ENCODE peak calls at places on chromosomes 16 and 17, in five cellular contexts. One of them, this sample, is unnamed. For H3K36me3, the result is how much of the 10 kb centered on the place peaks cover.

GRCh38 chr16:22198547-22199293 is 7.4 kb upstream of the EEF2K start:
- DNase-seq in kidney epithelial cell: no peak
- DNase-seq in endothelial cell of umbilical vein: no peak
- DNase-seq in adrenal gland: no peak
- DNase-seq in psoas muscle: no peak
- DNase-seq in this sample: no peak

GRCh38 chr16:83953796-83954576 is 946 bp downstream of the OSGIN1 start:
- DNase-seq in kidney epithelial cell: peak
- DNase-seq in endothelial cell of umbilical vein: peak
- DNase-seq in adrenal gland: no peak
- DNase-seq in psoas muscle: no peak
- DNase-seq in this sample: peak

GRCh38 chr17:15341385-15341849 is at the start of gene TEKT3:
- DNase-seq in kidney epithelial cell: peak
- DNase-seq in endothelial cell of umbilical vein: peak
- DNase-seq in adrenal gland: peak
- DNase-seq in psoas muscle: peak
- DNase-seq in this sample: peak

GRCh38 chr16:22186517-22186916 is 19.6 kb upstream of the EEF2K start:
- DNase-seq in kidney epithelial cell: no peak
- DNase-seq in endothelial cell of umbilical vein: no peak
- DNase-seq in adrenal gland: no peak
- DNase-seq in psoas muscle: no peak
- DNase-seq in this sample: no peak

GRCh38 chr16:14070877-14071575 is at the start of gene MRTFB:
- DNase-seq in kidney epithelial cell: no peak
- DNase-seq in endothelial cell of umbilical vein: peak
- DNase-seq in adrenal gland: peak
- DNase-seq in psoas muscle: peak
- DNase-seq in this sample: peak

GRCh38 chr17:50508573-50509460 is 578 bp downstream of the MYCBPAP start:
- DNase-seq in kidney epithelial cell: no peak
- DNase-seq in endothelial cell of umbilical vein: no peak
- DNase-seq in adrenal gland: no peak
- DNase-seq in psoas muscle: peak
- DNase-seq in this sample: no peak

GRCh38 chr16:31455601-31456314 is 3.5 kb upstream of the ARMC5 start:
- DNase-seq in kidney epithelial cell: no peak
- DNase-seq in endothelial cell of umbilical vein: peak
- DNase-seq in adrenal gland: no peak
- DNase-seq in psoas muscle: peak
- DNase-seq in this sample: no peak

GRCh38 chr16:1258906-1259759 is 3.3 kb downstream of the TPSD1 start:
- DNase-seq in kidney epithelial cell: no peak
- DNase-seq in endothelial cell of umbilical vein: no peak
- DNase-seq in adrenal gland: no peak
- DNase-seq in psoas muscle: no peak
- DNase-seq in this sample: no peak

GRCh38 chr17:19648475-19649406 is at the start of gene ALDH3A2:
- DNase-seq in kidney epithelial cell: peak
- DNase-seq in endothelial cell of umbilical vein: peak
- DNase-seq in adrenal gland: peak
- DNase-seq in psoas muscle: peak
- DNase-seq in this sample: peak

GRCh38 chr16:318628-319027 is 33.9 kb downstream of the AXIN1 start:
- DNase-seq in kidney epithelial cell: no peak
- DNase-seq in endothelial cell of umbilical vein: no peak
- DNase-seq in adrenal gland: no peak
- DNase-seq in psoas muscle: no peak
- DNase-seq in this sample: no peak

GRCh38 chr16:57265850-57266530 is 18.5 kb downstream of the PLLP start:
- DNase-seq in kidney epithelial cell: no peak
- DNase-seq in endothelial cell of umbilical vein: peak
- DNase-seq in adrenal gland: no peak
- DNase-seq in psoas muscle: peak
- DNase-seq in this sample: peak

DNA sequence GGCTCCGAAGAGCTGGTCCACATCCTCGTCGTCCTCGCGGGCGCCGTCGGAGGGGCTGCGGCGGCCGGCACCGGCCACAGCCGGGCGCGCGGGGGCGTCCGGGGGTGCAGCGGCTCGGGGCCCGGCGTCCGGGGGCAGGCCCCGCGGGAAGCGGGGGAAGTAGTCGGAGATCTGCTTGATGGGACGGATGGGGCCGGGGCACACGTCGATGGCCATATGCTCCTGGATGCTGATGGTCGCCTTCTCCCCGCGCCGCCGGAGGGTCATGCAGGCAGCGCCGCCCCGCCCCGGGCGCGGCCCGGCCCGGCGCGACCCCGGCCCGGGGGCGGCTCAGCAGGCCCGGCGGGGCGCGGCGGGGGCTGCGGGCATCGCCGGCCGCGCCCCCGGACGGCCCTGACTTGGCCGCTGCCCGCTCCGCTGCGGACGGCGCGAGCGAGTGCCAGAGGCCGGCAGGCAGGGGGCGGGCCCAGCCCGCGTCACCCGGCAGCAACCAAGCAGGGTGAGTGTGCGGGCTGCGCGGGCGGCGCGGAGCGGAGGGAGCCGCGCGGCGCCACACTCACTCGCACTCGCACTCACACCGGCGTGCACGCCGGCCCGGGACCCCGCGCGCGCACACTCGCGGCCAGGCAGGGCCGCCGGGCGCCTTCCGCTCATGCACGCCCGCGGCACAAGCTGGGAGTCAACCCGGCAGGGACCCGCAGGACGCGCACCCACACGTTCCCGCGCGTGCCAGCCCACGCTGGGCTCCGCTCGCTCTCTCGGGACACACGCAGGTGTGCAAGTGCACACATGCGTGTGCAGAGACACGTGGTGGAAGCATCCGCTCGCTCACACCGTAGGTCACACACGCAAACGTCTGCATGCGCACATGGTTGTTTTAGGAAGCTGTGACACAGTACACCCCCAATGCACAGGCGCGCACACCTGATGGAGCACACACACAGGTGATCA is at the start of gene DOC2B:
- DNase-seq in kidney epithelial cell: no peak
- DNase-seq in endothelial cell of umbilical vein: peak
- DNase-seq in adrenal gland: peak
- DNase-seq in psoas muscle: peak
- DNase-seq in this sample: peak
- H3K4me3 ChIP-seq in kidney epithelial cell: peak
- H3K4me3 ChIP-seq in endothelial cell of umbilical vein: peak
- H3K4me3 ChIP-seq in adrenal gland: no peak
- H3K4me3 ChIP-seq in psoas muscle: peak
- H3K4me3 ChIP-seq in this sample: no peak

GRCh38 chr17:81568416-81568815 is 16.3 kb upstream of the FAAP100 start:
- DNase-seq in kidney epithelial cell: no peak
- DNase-seq in endothelial cell of umbilical vein: no peak
- DNase-seq in adrenal gland: no peak
- DNase-seq in psoas muscle: no peak
- DNase-seq in this sample: no peak
- H3K36me3 ChIP-seq in kidney epithelial cell: under half
- H3K36me3 ChIP-seq in endothelial cell of umbilical vein: under half
- H3K36me3 ChIP-seq in adrenal gland: half or more
- H3K36me3 ChIP-seq in psoas muscle: half or more
- H3K36me3 ChIP-seq in this sample: under half

GRCh38 chr17:62995377-62995885 is 29.4 kb downstream of the TANC2 start:
- DNase-seq in kidney epithelial cell: no peak
- DNase-seq in endothelial cell of umbilical vein: peak
- DNase-seq in adrenal gland: peak
- DNase-seq in psoas muscle: no peak
- DNase-seq in this sample: no peak
- TF ChIP-seq CTCF in kidney epithelial cell: peak
- TF ChIP-seq CTCF in endothelial cell of umbilical vein: peak
- TF ChIP-seq CTCF in adrenal gland: peak
- TF ChIP-seq CTCF in psoas muscle: peak
- TF ChIP-seq CTCF in this sample: no peak

GRCh38 chr17:36980281-36980761 is 31.6 kb downstream of the AATF start:
- DNase-seq in kidney epithelial cell: no peak
- DNase-seq in endothelial cell of umbilical vein: peak
- DNase-seq in adrenal gland: no peak
- DNase-seq in psoas muscle: no peak
- DNase-seq in this sample: no peak
- H3K4me3 ChIP-seq in kidney epithelial cell: no peak
- H3K4me3 ChIP-seq in endothelial cell of umbilical vein: no peak
- H3K4me3 ChIP-seq in adrenal gland: no peak
- H3K4me3 ChIP-seq in psoas muscle: no peak
- H3K4me3 ChIP-seq in this sample: no peak

GRCh38 chr17:44794699-44795413 is 35.2 kb downstream of the GJC1 start:
- DNase-seq in kidney epithelial cell: peak
- DNase-seq in endothelial cell of umbilical vein: peak
- DNase-seq in adrenal gland: no peak
- DNase-seq in psoas muscle: no peak
- DNase-seq in this sample: no peak
- H3K36me3 ChIP-seq in kidney epithelial cell: under half
- H3K36me3 ChIP-seq in endothelial cell of umbilical vein: under half
- H3K36me3 ChIP-seq in adrenal gland: under half
- H3K36me3 ChIP-seq in psoas muscle: under half
- H3K36me3 ChIP-seq in this sample: under half

GRCh38 chr17:79089720-79090502 is 15.3 kb downstream of the ENGASE start:
- DNase-seq in kidney epithelial cell: no peak
- DNase-seq in endothelial cell of umbilical vein: no peak
- DNase-seq in adrenal gland: no peak
- DNase-seq in psoas muscle: peak
- DNase-seq in this sample: no peak

GRCh38 chr17:79091373-79091670 is 16.7 kb downstream of the ENGASE start:
- DNase-seq in kidney epithelial cell: no peak
- DNase-seq in endothelial cell of umbilical vein: no peak
- DNase-seq in adrenal gland: no peak
- DNase-seq in psoas muscle: no peak
- DNase-seq in this sample: no peak

GRCh38 chr17:79088997-79089328 is 14.3 kb downstream of the ENGASE start:
- DNase-seq in kidney epithelial cell: no peak
- DNase-seq in endothelial cell of umbilical vein: no peak
- DNase-seq in adrenal gland: no peak
- DNase-seq in psoas muscle: peak
- DNase-seq in this sample: no peak

GRCh38 chr17:79092567-79092966 is 17.9 kb downstream of the ENGASE start:
- DNase-seq in kidney epithelial cell: no peak
- DNase-seq in endothelial cell of umbilical vein: no peak
- DNase-seq in adrenal gland: no peak
- DNase-seq in psoas muscle: no peak
- DNase-seq in this sample: no peak

GRCh38 chr17:79090503-79091372 is 16.1 kb downstream of the ENGASE start:
- DNase-seq in kidney epithelial cell: no peak
- DNase-seq in endothelial cell of umbilical vein: no peak
- DNase-seq in adrenal gland: no peak
- DNase-seq in psoas muscle: peak
- DNase-seq in this sample: no peak
- TF ChIP-seq CTCF in kidney epithelial cell: peak
- TF ChIP-seq CTCF in endothelial cell of umbilical vein: peak
- TF ChIP-seq CTCF in adrenal gland: no peak
- TF ChIP-seq CTCF in psoas muscle: no peak
- TF ChIP-seq CTCF in this sample: no peak

DNA sequence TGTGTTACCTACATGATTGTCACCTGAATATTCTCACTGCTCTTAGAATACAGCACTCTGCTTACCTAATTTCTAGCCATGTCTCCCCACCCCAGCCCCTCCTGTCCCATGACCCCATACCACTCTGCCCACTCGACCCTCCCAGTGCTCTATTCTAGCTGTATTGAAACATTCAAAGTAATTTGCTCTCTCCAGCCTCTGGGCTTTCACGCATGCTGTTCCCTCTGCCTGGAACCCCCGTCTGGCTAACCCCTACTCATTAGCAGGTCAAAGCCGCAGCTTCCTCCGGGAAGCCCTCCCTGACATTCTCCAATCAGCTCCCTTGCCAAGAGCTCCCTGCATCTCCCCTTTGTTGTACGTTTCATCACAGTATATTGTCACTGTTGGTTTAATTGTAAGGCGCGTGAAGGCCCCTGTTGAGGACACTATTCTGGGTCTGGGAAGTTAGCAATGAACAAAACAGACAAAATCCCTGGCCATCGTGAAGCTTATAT is 72.4 kb upstream of the LHX1 start:
- DNase-seq in kidney epithelial cell: no peak
- DNase-seq in endothelial cell of umbilical vein: no peak
- DNase-seq in adrenal gland: no peak
- DNase-seq in psoas muscle: no peak
- DNase-seq in this sample: no peak
- H3K4me3 ChIP-seq in kidney epithelial cell: no peak
- H3K4me3 ChIP-seq in endothelial cell of umbilical vein: no peak
- H3K4me3 ChIP-seq in adrenal gland: no peak
- H3K4me3 ChIP-seq in psoas muscle: no peak
- H3K4me3 ChIP-seq in this sample: no peak

This sample was measured in mucosa of descending colon.